ENCODE peak calls at places on chromosomes 2 and 18, in nine cellular contexts. One of them, this sample, is unnamed.

GRCh38 chr2:691825-692224 is 14.6 kb upstream of the TMEM18 start:
- DNase-seq in CD4-positive, alpha-beta T cell: no peak
- DNase-seq in pancreas: no peak
- DNase-seq in endothelial cell of umbilical vein: no peak
- DNase-seq in AG10803: no peak
- DNase-seq in glutamatergic neuron: no peak
- DNase-seq in fibroblast of mammary gland: no peak
- DNase-seq in endothelial cell: no peak
- DNase-seq in Peyer's patch: no peak
- DNase-seq in this sample: no peak

GRCh38 chr2:220394433-220394832 is 767.0 kb downstream of the SLC4A3 start:
- DNase-seq in pancreas: no peak
- DNase-seq in AG10803: peak
- DNase-seq in CD4-positive, alpha-beta T cell: no peak
- DNase-seq in glutamatergic neuron: no peak
- DNase-seq in endothelial cell of umbilical vein: no peak
- DNase-seq in fibroblast of mammary gland: peak
- DNase-seq in endothelial cell: no peak
- DNase-seq in Peyer's patch: no peak
- DNase-seq in this sample: peak

GRCh38 chr2:158184556-158185343 is 83.1 kb downstream of the UPP2 start:
- DNase-seq in CD4-positive, alpha-beta T cell: no peak
- DNase-seq in pancreas: no peak
- DNase-seq in AG10803: no peak
- DNase-seq in endothelial cell of umbilical vein: no peak
- DNase-seq in fibroblast of mammary gland: no peak
- DNase-seq in Peyer's patch: no peak
- DNase-seq in endothelial cell: no peak
- DNase-seq in glutamatergic neuron: no peak
- DNase-seq in this sample: no peak

GRCh38 chr2:222909276-222909675 is 48.4 kb downstream of the ACSL3 start:
- DNase-seq in CD4-positive, alpha-beta T cell: no peak
- DNase-seq in endothelial cell: no peak
- DNase-seq in Peyer's patch: no peak
- DNase-seq in glutamatergic neuron: no peak
- DNase-seq in AG10803: no peak
- DNase-seq in fibroblast of mammary gland: no peak
- DNase-seq in pancreas: no peak
- DNase-seq in endothelial cell of umbilical vein: no peak
- DNase-seq in this sample: no peak

GRCh38 chr2:241224068-241224850 is 35.8 kb downstream of the ANO7 start:
- DNase-seq in fibroblast of mammary gland: peak
- DNase-seq in CD4-positive, alpha-beta T cell: no peak
- DNase-seq in endothelial cell of umbilical vein: peak
- DNase-seq in endothelial cell: no peak
- DNase-seq in pancreas: no peak
- DNase-seq in AG10803: peak
- DNase-seq in Peyer's patch: no peak
- DNase-seq in glutamatergic neuron: peak
- DNase-seq in this sample: peak

GRCh38 chr2:28661589-28662001 is 90.0 kb upstream of the PPP1CB start:
- DNase-seq in glutamatergic neuron: no peak
- DNase-seq in endothelial cell: no peak
- DNase-seq in pancreas: peak
- DNase-seq in endothelial cell of umbilical vein: peak
- DNase-seq in AG10803: peak
- DNase-seq in CD4-positive, alpha-beta T cell: no peak
- DNase-seq in fibroblast of mammary gland: peak
- DNase-seq in Peyer's patch: no peak
- DNase-seq in this sample: peak

GRCh38 chr2:218982312-218983262 is 2.4 kb downstream of the FEV start:
- DNase-seq in pancreas: no peak
- DNase-seq in endothelial cell: no peak
- DNase-seq in glutamatergic neuron: no peak
- DNase-seq in fibroblast of mammary gland: no peak
- DNase-seq in endothelial cell of umbilical vein: no peak
- DNase-seq in AG10803: no peak
- DNase-seq in Peyer's patch: no peak
- DNase-seq in CD4-positive, alpha-beta T cell: no peak
- DNase-seq in this sample: no peak

GRCh38 chr2:120346667-120347358 is 877 bp downstream of the INHBB start:
- DNase-seq in AG10803: peak
- DNase-seq in CD4-positive, alpha-beta T cell: no peak
- DNase-seq in Peyer's patch: no peak
- DNase-seq in endothelial cell: no peak
- DNase-seq in glutamatergic neuron: peak
- DNase-seq in fibroblast of mammary gland: peak
- DNase-seq in endothelial cell of umbilical vein: peak
- DNase-seq in pancreas: no peak
- DNase-seq in this sample: peak

GRCh38 chr2:54546518-54546917 is 90.4 kb downstream of the SPTBN1 start:
- DNase-seq in glutamatergic neuron: no peak
- DNase-seq in CD4-positive, alpha-beta T cell: no peak
- DNase-seq in Peyer's patch: no peak
- DNase-seq in endothelial cell of umbilical vein: peak
- DNase-seq in AG10803: no peak
- DNase-seq in endothelial cell: no peak
- DNase-seq in fibroblast of mammary gland: no peak
- DNase-seq in pancreas: no peak
- DNase-seq in this sample: no peak

GRCh38 chr2:119350311-119350998 is 16.2 kb downstream of the C2orf76 start:
- DNase-seq in fibroblast of mammary gland: no peak
- DNase-seq in endothelial cell: no peak
- DNase-seq in pancreas: no peak
- DNase-seq in glutamatergic neuron: peak
- DNase-seq in endothelial cell of umbilical vein: no peak
- DNase-seq in CD4-positive, alpha-beta T cell: no peak
- DNase-seq in Peyer's patch: no peak
- DNase-seq in AG10803: no peak
- DNase-seq in this sample: no peak

GRCh38 chr2:111135910-111136297 is 15.2 kb downstream of the BCL2L11 start:
- DNase-seq in CD4-positive, alpha-beta T cell: no peak
- DNase-seq in glutamatergic neuron: peak
- DNase-seq in endothelial cell of umbilical vein: no peak
- DNase-seq in fibroblast of mammary gland: peak
- DNase-seq in endothelial cell: no peak
- DNase-seq in Peyer's patch: no peak
- DNase-seq in pancreas: no peak
- DNase-seq in AG10803: no peak
- DNase-seq in this sample: no peak

GRCh38 chr2:7604456-7604855 is 687.2 kb downstream of the RNF144A start:
- DNase-seq in Peyer's patch: no peak
- DNase-seq in fibroblast of mammary gland: peak
- DNase-seq in endothelial cell of umbilical vein: no peak
- DNase-seq in endothelial cell: no peak
- DNase-seq in CD4-positive, alpha-beta T cell: no peak
- DNase-seq in AG10803: peak
- DNase-seq in pancreas: no peak
- DNase-seq in glutamatergic neuron: no peak
- DNase-seq in this sample: no peak

GRCh38 chr2:60318544-60318943 is 234.9 kb downstream of the BCL11A start:
- DNase-seq in AG10803: peak
- DNase-seq in glutamatergic neuron: no peak
- DNase-seq in Peyer's patch: no peak
- DNase-seq in CD4-positive, alpha-beta T cell: no peak
- DNase-seq in endothelial cell: no peak
- DNase-seq in pancreas: no peak
- DNase-seq in endothelial cell of umbilical vein: no peak
- DNase-seq in fibroblast of mammary gland: no peak
- DNase-seq in this sample: no peak

GRCh38 chr2:182664212-182664611 is 51.8 kb upstream of the DNAJC10 start:
- DNase-seq in endothelial cell: no peak
- DNase-seq in endothelial cell of umbilical vein: no peak
- DNase-seq in fibroblast of mammary gland: no peak
- DNase-seq in glutamatergic neuron: no peak
- DNase-seq in AG10803: no peak
- DNase-seq in Peyer's patch: no peak
- DNase-seq in pancreas: no peak
- DNase-seq in CD4-positive, alpha-beta T cell: no peak
- DNase-seq in this sample: no peak

GRCh38 chr2:182672471-182673165 is 43.4 kb upstream of the DNAJC10 start:
- DNase-seq in pancreas: no peak
- DNase-seq in AG10803: peak
- DNase-seq in fibroblast of mammary gland: peak
- DNase-seq in Peyer's patch: no peak
- DNase-seq in glutamatergic neuron: no peak
- DNase-seq in CD4-positive, alpha-beta T cell: no peak
- DNase-seq in endothelial cell of umbilical vein: peak
- DNase-seq in endothelial cell: no peak
- DNase-seq in this sample: peak

GRCh38 chr2:182667321-182667695 is 48.7 kb upstream of the DNAJC10 start:
- DNase-seq in endothelial cell: no peak
- DNase-seq in glutamatergic neuron: no peak
- DNase-seq in AG10803: no peak
- DNase-seq in CD4-positive, alpha-beta T cell: no peak
- DNase-seq in endothelial cell of umbilical vein: no peak
- DNase-seq in fibroblast of mammary gland: no peak
- DNase-seq in Peyer's patch: no peak
- DNase-seq in pancreas: no peak
- DNase-seq in this sample: no peak

GRCh38 chr2:182668671-182669070 is 47.4 kb upstream of the DNAJC10 start:
- DNase-seq in fibroblast of mammary gland: no peak
- DNase-seq in endothelial cell: no peak
- DNase-seq in CD4-positive, alpha-beta T cell: no peak
- DNase-seq in AG10803: no peak
- DNase-seq in glutamatergic neuron: no peak
- DNase-seq in endothelial cell of umbilical vein: peak
- DNase-seq in Peyer's patch: no peak
- DNase-seq in pancreas: peak
- DNase-seq in this sample: no peak

GRCh38 chr2:182666674-182667320 is 49.3 kb upstream of the DNAJC10 start:
- DNase-seq in endothelial cell of umbilical vein: peak
- DNase-seq in CD4-positive, alpha-beta T cell: no peak
- DNase-seq in glutamatergic neuron: no peak
- DNase-seq in AG10803: peak
- DNase-seq in Peyer's patch: no peak
- DNase-seq in fibroblast of mammary gland: peak
- DNase-seq in endothelial cell: no peak
- DNase-seq in pancreas: no peak
- DNase-seq in this sample: peak
- TF ChIP-seq CTCF in endothelial cell of umbilical vein: peak
- TF ChIP-seq CTCF in CD4-positive, alpha-beta T cell: peak
- TF ChIP-seq CTCF in glutamatergic neuron: peak
- TF ChIP-seq CTCF in AG10803: peak
- TF ChIP-seq CTCF in Peyer's patch: peak
- TF ChIP-seq CTCF in fibroblast of mammary gland: peak
- TF ChIP-seq CTCF in endothelial cell: peak
- TF ChIP-seq CTCF in pancreas: peak
- TF ChIP-seq CTCF in this sample: peak

GRCh38 chr2:75199428-75200011 is at the start of gene TACR1:
- DNase-seq in pancreas: peak
- DNase-seq in fibroblast of mammary gland: peak
- DNase-seq in endothelial cell: peak
- DNase-seq in Peyer's patch: peak
- DNase-seq in CD4-positive, alpha-beta T cell: peak
- DNase-seq in glutamatergic neuron: peak
- DNase-seq in AG10803: peak
- DNase-seq in endothelial cell of umbilical vein: peak
- DNase-seq in this sample: peak
- TF ChIP-seq CTCF in pancreas: peak
- TF ChIP-seq CTCF in fibroblast of mammary gland: peak
- TF ChIP-seq CTCF in endothelial cell: peak
- TF ChIP-seq CTCF in Peyer's patch: no peak
- TF ChIP-seq CTCF in CD4-positive, alpha-beta T cell: peak
- TF ChIP-seq CTCF in glutamatergic neuron: peak
- TF ChIP-seq CTCF in AG10803: peak
- TF ChIP-seq CTCF in endothelial cell of umbilical vein: peak
- TF ChIP-seq CTCF in this sample: peak

GRCh38 chr2:23757686-23758433 is 169.1 kb downstream of the ATAD2B start:
- DNase-seq in AG10803: peak
- DNase-seq in fibroblast of mammary gland: peak
- DNase-seq in endothelial cell of umbilical vein: peak
- DNase-seq in endothelial cell: no peak
- DNase-seq in glutamatergic neuron: no peak
- DNase-seq in CD4-positive, alpha-beta T cell: no peak
- DNase-seq in pancreas: no peak
- DNase-seq in Peyer's patch: no peak
- DNase-seq in this sample: peak

GRCh38 chr2:23762141-23762540 is 164.8 kb downstream of the ATAD2B start:
- DNase-seq in pancreas: no peak
- DNase-seq in fibroblast of mammary gland: no peak
- DNase-seq in AG10803: no peak
- DNase-seq in glutamatergic neuron: no peak
- DNase-seq in endothelial cell of umbilical vein: peak
- DNase-seq in Peyer's patch: no peak
- DNase-seq in endothelial cell: no peak
- DNase-seq in CD4-positive, alpha-beta T cell: no peak
- DNase-seq in this sample: no peak

GRCh38 chr2:23761638-23762037 is 165.3 kb downstream of the ATAD2B start:
- DNase-seq in endothelial cell: no peak
- DNase-seq in endothelial cell of umbilical vein: no peak
- DNase-seq in glutamatergic neuron: no peak
- DNase-seq in fibroblast of mammary gland: no peak
- DNase-seq in Peyer's patch: no peak
- DNase-seq in pancreas: no peak
- DNase-seq in CD4-positive, alpha-beta T cell: no peak
- DNase-seq in AG10803: no peak
- DNase-seq in this sample: no peak

GRCh38 chr2:23756593-23757292 is 170.2 kb downstream of the ATAD2B start:
- DNase-seq in fibroblast of mammary gland: no peak
- DNase-seq in Peyer's patch: no peak
- DNase-seq in pancreas: no peak
- DNase-seq in endothelial cell of umbilical vein: no peak
- DNase-seq in AG10803: no peak
- DNase-seq in endothelial cell: no peak
- DNase-seq in glutamatergic neuron: no peak
- DNase-seq in CD4-positive, alpha-beta T cell: no peak
- DNase-seq in this sample: no peak

GRCh38 chr2:23760746-23761145 is 166.2 kb downstream of the ATAD2B start:
- DNase-seq in glutamatergic neuron: no peak
- DNase-seq in endothelial cell: no peak
- DNase-seq in endothelial cell of umbilical vein: peak
- DNase-seq in AG10803: peak
- DNase-seq in pancreas: no peak
- DNase-seq in Peyer's patch: no peak
- DNase-seq in CD4-positive, alpha-beta T cell: no peak
- DNase-seq in fibroblast of mammary gland: peak
- DNase-seq in this sample: peak
- TF ChIP-seq CTCF in glutamatergic neuron: no peak
- TF ChIP-seq CTCF in endothelial cell: peak
- TF ChIP-seq CTCF in endothelial cell of umbilical vein: no peak
- TF ChIP-seq CTCF in AG10803: peak
- TF ChIP-seq CTCF in pancreas: no peak
- TF ChIP-seq CTCF in Peyer's patch: no peak
- TF ChIP-seq CTCF in CD4-positive, alpha-beta T cell: no peak
- TF ChIP-seq CTCF in fibroblast of mammary gland: peak
- TF ChIP-seq CTCF in this sample: peak

DNA sequence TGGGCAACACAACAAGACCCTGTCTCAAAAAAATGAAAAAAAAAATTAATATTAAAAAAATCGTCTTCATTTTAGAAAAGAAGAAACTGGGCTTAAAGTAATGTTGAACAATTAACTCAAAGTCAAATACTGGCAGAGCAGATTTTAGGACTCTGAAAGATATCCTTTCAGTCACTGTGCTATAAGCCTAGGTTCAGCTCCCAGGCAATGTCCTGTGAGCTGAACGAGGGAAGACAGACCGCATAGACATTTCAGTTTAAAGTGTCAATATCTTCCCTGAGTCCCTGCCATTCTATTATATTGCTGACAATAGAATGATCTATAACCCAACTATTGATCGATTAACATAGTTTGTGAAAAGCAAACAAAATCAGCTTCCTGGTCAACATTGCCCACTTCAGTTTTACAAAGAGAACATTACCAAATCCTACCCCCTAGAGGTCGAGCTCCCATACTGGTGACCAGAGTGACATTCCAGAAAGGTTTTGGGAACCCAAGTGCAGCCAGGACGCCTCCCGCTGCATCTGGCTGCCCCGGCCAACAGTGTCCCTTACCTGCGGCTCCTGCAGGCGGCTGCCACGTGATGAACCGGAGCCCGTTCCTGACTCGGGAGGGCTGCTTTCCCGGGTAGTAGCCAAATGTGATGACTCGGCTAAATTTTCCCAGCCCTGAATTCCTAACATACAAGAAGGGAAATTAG is 639 bp downstream of the MRO start:
- DNase-seq in glutamatergic neuron: no peak
- DNase-seq in endothelial cell: peak
- DNase-seq in fibroblast of mammary gland: peak
- DNase-seq in pancreas: peak
- DNase-seq in CD4-positive, alpha-beta T cell: no peak
- DNase-seq in Peyer's patch: no peak
- DNase-seq in AG10803: peak
- DNase-seq in endothelial cell of umbilical vein: peak
- DNase-seq in this sample: no peak
- TF ChIP-seq CTCF in glutamatergic neuron: no peak
- TF ChIP-seq CTCF in endothelial cell: no peak
- TF ChIP-seq CTCF in fibroblast of mammary gland: peak
- TF ChIP-seq CTCF in pancreas: no peak
- TF ChIP-seq CTCF in CD4-positive, alpha-beta T cell: no peak
- TF ChIP-seq CTCF in Peyer's patch: no peak
- TF ChIP-seq CTCF in AG10803: peak
- TF ChIP-seq CTCF in endothelial cell of umbilical vein: no peak
- TF ChIP-seq CTCF in this sample: no peak

This sample was measured in HFFc6.